ENCODE peak calls at places on chromosomes 16 and 17, in eight cellular contexts. P is A549, S is mammary epithelial cell, I is neuronal stem cell, W is GM23248, D is HCT116, R is GM23338, J is OCI-LY7. N is an unnamed sample.

GRCh38 chr16:71474864-71475263 is 12.8 kb upstream of the ZNF23 start:
- DNase-seq in P (no peak), S (peak; percentile 90), I (no peak), W (peak; percentile 94), D (peak; percentile 90), R (no peak), J (no peak), N (no peak)

GRCh38 chr17:72602517-72603345 is 481.9 kb downstream of the SOX9 start:
- DNase-seq in P (peak; percentile 97), S (peak; percentile 87), I (peak; percentile 39), W (peak; percentile 90), D (peak; percentile 72), R (peak; percentile 90), J (peak; percentile 19), N (peak; percentile 81)

GRCh38 chr17:34886831-34887230 is 74.4 kb downstream of the CCT6B start:
- DNase-seq in P (no peak), S (no peak), I (no peak), W (no peak), D (no peak), R (no peak), J (peak; percentile 2), N (no peak)

GRCh38 chr16:67967956-67968439 is 439 bp downstream of the SLC12A4 start:
- DNase-seq in P (peak; percentile 36), S (no peak), I (peak; percentile 32), W (peak; percentile 79), D (no peak), R (peak; percentile 54), J (peak; percentile 41), N (no peak)

GRCh38 chr16:19179890-19180490 is 11.9 kb downstream of the SYT17 start:
- DNase-seq in P (peak; percentile 76), S (peak; percentile 11), I (peak; percentile 48), W (peak; percentile 67), D (peak; percentile 31), R (peak; percentile 82), J (peak; percentile 63), N (peak; percentile 63)

GRCh38 chr16:49625311-49626035 is 230.4 kb downstream of the ZNF423 start:
- DNase-seq in P (no peak), S (no peak), I (no peak), W (no peak), D (no peak), R (no peak), J (no peak), N (no peak)

GRCh38 chr17:79082311-79083190 is 7.9 kb downstream of the ENGASE start:
- DNase-seq in P (peak; percentile 89), S (no peak), I (peak; percentile 48), W (peak; percentile 54), D (peak; percentile 22), R (peak; percentile 78), J (peak; percentile 47), N (no peak)

GRCh38 chr17:36183811-36184765 is 7.7 kb upstream of the TBC1D3B start:
- DNase-seq in P (no peak), S (no peak), I (no peak), W (no peak), D (no peak), R (no peak), J (no peak), N (no peak)

GRCh38 chr17:1783834-1784611 is 22.2 kb downstream of the SERPINF1 start:
- DNase-seq in P (peak; percentile 77), S (peak; percentile 46), I (no peak), W (peak; percentile 89), D (peak; percentile 6), R (peak; percentile 55), J (no peak), N (no peak)

GRCh38 chr17:39674702-39675389 is 6.6 kb downstream of the PNMT start:
- DNase-seq in P (no peak), S (no peak), I (no peak), W (no peak), D (no peak), R (no peak), J (peak; percentile 58), N (peak; percentile 80)

GRCh38 chr17:16406742-16407674 is 8.4 kb upstream of the TRPV2 start:
- DNase-seq in P (peak; percentile 58), S (no peak), I (peak; percentile 61), W (peak; percentile 49), D (no peak), R (peak; percentile 96), J (no peak), N (peak; percentile 27)

GRCh38 chr16:26863971-26864370 is 202.8 kb upstream of the C16orf82 start:
- DNase-seq in P (no peak), S (no peak), I (no peak), W (no peak), D (no peak), R (no peak), J (no peak), N (no peak)
- H3K4me2 ChIP-seq in P (no peak overlapping the region), S (no peak overlapping the region), I (no peak overlapping the region), W (no peak overlapping the region), D (no peak overlapping the region), R (no peak overlapping the region), J (no peak overlapping the region), N (no peak overlapping the region)

DNA sequence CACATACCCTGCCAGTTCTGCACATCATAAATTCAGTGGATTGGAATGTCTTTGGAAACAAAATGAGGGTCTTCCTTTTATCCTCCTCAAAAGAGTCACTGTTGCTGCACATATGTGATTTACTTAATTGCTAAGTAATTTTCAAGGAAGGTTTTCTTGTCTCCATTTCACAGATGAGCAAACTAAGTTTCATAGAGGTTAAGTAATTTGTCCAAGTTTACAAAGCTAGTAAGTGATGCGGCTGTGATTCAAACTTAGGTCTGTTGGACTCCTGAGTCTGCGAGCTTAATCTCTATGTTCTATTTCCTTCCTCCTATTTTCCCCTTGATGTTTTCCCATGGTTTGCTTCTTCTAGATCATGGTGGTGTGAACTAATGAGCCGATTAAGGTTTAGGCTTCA is 13.7 kb upstream of the ERN2 start:
- DNase-seq in P (no peak), S (no peak), I (no peak), W (no peak), D (no peak), R (no peak), J (no peak), N (no peak)
- H3K4me2 ChIP-seq in P (no peak overlapping the region), S (no peak overlapping the region), I (no peak overlapping the region), W (no peak overlapping the region), D (no peak overlapping the region), R (no peak overlapping the region), J (no peak overlapping the region), N (no peak overlapping the region)

GRCh38 chr16:1306344-1306743 is 3.1 kb upstream of the UBE2I start:
- DNase-seq in P (no peak), S (no peak), I (no peak), W (no peak), D (no peak), R (no peak), J (no peak), N (no peak)

GRCh38 chr16:1309888-1310831 is 724 bp downstream of the UBE2I start:
- DNase-seq in P (no peak), S (peak; percentile 32), I (no peak), W (peak; percentile 79), D (no peak), R (no peak), J (peak; percentile 73), N (peak; percentile 42)

GRCh38 chr16:1305823-1306222 is 3.6 kb upstream of the UBE2I start:
- DNase-seq in P (no peak), S (no peak), I (no peak), W (no peak), D (no peak), R (no peak), J (no peak), N (no peak)

GRCh38 chr16:1308977-1309885 is at the start of gene UBE2I:
- DNase-seq in P (peak; percentile 88), S (peak; percentile 99), I (peak; percentile 99), W (peak; percentile 95), D (peak; percentile 97), R (peak; percentile 96), J (peak; percentile 98), N (peak; percentile 90)

DNA sequence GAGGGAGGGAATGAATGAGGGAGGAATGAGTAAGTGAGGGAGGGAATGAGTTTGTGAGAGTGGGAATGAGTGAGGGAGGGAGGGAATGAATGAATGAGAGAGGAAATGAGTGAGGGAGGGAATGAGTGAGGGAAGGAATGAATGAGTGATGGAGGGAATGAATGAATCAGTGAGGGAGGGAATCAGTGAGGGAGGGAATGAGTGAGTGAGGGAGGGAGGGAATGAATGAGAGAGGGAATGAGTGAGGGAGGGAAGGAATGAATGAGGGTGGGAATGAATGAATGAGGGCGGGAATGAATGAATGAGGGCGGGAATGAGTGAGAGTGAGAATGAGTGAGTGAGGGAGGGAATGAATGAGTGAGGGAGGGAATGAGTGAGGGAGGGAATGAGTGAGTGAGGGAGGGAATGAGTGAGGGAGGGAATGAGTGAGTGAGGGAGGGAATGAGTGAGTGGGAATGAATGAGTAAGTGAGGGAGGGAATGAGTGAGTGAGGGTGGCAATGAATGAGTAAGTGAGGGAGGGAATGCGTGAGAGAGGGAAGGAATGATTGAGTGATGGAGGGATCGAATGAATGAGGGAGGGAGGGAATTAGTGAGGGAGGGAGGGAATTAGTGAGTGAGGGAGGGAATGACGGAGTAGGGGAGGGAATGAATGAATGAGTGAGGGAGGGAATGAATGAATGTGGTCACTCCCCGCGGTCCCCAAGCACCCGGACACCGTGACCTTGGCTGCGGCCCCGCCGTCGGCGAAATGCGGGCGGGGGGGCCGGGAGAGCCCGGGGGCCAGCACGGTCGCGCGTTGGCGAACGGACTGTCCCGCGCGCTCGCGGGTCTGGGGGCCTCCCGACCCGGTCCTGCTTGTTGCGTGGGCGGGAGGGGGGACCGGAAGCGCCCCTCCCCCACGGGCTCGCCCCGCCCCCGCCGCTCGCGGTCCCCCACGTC is 1.1 kb upstream of the UBE2I start:
- DNase-seq in P (peak; percentile 53), S (peak; percentile 58), I (no peak), W (no peak), D (peak; percentile 74), R (peak; percentile 77), J (no peak), N (no peak)
- H3K4me2 ChIP-seq in P (peak overlapping the region; percentile 72), S (no peak overlapping the region), I (peak overlapping the region; percentile 54), W (no peak overlapping the region), D (peak overlapping the region; percentile 84), R (no peak overlapping the region), J (peak overlapping the region; percentile 57), N (peak overlapping the region; percentile 59)

DNA sequence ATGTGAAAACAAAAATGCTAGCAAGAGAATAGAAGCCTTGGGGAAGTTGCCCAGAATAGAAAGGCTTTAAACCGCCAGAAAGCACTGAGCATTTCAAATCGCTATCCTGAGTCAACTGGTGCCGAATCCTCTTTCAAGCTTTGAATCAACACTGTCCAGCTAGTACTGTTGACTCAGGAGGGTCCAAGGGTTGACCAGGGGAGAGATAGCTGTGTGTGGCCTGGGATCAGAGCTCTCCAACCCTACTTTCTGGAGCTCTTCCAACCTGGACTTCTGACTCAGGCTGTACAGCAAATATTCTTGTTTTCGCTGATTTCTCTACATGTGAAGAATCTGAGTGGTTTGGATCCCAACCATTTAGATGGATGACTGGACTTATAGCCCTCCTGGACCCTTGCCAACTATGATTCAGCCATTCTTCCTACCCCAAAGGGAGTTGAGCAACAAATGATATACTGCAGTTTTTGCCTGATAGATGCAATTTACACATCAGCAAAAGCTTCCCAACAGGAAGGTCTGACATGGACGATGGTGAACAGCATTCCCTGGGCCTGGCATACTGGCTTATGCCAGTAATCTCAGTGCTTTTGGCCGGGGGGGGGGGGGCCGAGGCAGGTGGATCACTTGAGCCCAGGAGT is 154.0 kb upstream of the SDK2 start:
- DNase-seq in P (peak; percentile 98), S (peak; percentile 83), I (no peak), W (peak; percentile 96), D (no peak), R (no peak), J (no peak), N (no peak)
- H3K4me2 ChIP-seq in P (peak overlapping the region; percentile 80), S (no peak overlapping the region), I (no peak overlapping the region), W (peak overlapping the region; percentile 33), D (no peak overlapping the region), R (no peak overlapping the region), J (no peak overlapping the region), N (no peak overlapping the region)

N was measured in PC-9.